ENCODE peak calls at places on chromosomes 2 and 18, in five cellular contexts. Q, E, Y, N and I are unnamed samples.

GRCh38 chr2:100964706-100965269 is 37.3 kb upstream of the RPL31 start:
- DNase-seq in Q (no peak), E (no peak), Y (no peak), N (no peak), I (no peak)

GRCh38 chr2:227774011-227774624 is 28.4 kb downstream of the SCYGR8 start:
- DNase-seq in Q (peak; percentile 5), E (peak; percentile 37), Y (no peak), N (no peak), I (no peak)

GRCh38 chr2:122451040-122451439 is 695.6 kb downstream of the TSN start:
- DNase-seq in Q (peak; percentile 32), E (peak; percentile 30), Y (no peak), N (no peak), I (no peak)

GRCh38 chr2:158816797-158817196 is 21.7 kb downstream of the DAPL1 start:
- DNase-seq in Q (no peak), E (no peak), Y (no peak), N (no peak), I (no peak)

GRCh38 chr18:41372266-41372665 is 582.8 kb upstream of the PIK3C3 start:
- DNase-seq in Q (no peak), E (no peak), Y (no peak), N (no peak), I (no peak)

GRCh38 chr2:59458862-59459261 is 1094.6 kb downstream of the BCL11A start:
- DNase-seq in Q (no peak), E (peak; percentile 34), Y (no peak), N (no peak), I (no peak)

GRCh38 chr2:23211987-23212583 is 172.9 kb upstream of the KLHL29 start:
- DNase-seq in Q (no peak), E (no peak), Y (no peak), N (no peak), I (no peak)

GRCh38 chr2:43438858-43439655 is 156.8 kb downstream of the THADA start:
- DNase-seq in Q (no peak), E (no peak), Y (no peak), N (no peak), I (no peak)

GRCh38 chr2:317501-318424 is 29.9 kb upstream of the ALKAL2 start:
- DNase-seq in Q (no peak), E (peak; percentile 67), Y (no peak), N (no peak), I (no peak)

GRCh38 chr2:219003267-219003634 is 10.0 kb upstream of the CRYBA2 start:
- DNase-seq in Q (no peak), E (no peak), Y (no peak), N (no peak), I (no peak)

GRCh38 chr2:178330175-178331021 is 120.6 kb downstream of the PRKRA start:
- DNase-seq in Q (no peak), E (no peak), Y (no peak), N (no peak), I (no peak)